ENCODE peak calls at places on chromosome 2, in nine cellular contexts. G is ovary, O is endothelial cell, N is spleen, D is left ventricle myocardium inferior, E is A549, M is dorsolateral prefrontal cortex, A is heart left ventricle, C is osteocyte. U is an unnamed sample.

GRCh38 chr2:990970-991369 is 40.3 kb downstream of the SNTG2 start:
- DNase-seq in G (no peak), A (no peak), N (no peak), C (no peak), M (no peak), O (no peak), E (no peak), D (no peak), U (no peak)

GRCh38 chr2:9914384-9915065 is 37.0 kb upstream of the GRHL1 start:
- DNase-seq in M (peak), E (peak), G (no peak), A (no peak), C (no peak), D (no peak), O (no peak), N (no peak), U (no peak)

GRCh38 chr2:164458801-164459200 is 162.5 kb downstream of the GRB14 start:
- DNase-seq in G (no peak), N (no peak), M (no peak), D (no peak), C (no peak), A (no peak), E (no peak), O (no peak), U (no peak)

GRCh38 chr2:36352711-36353110 is 2.9 kb upstream of the CRIM1 start:
- DNase-seq in E (no peak), C (no peak), A (no peak), G (no peak), M (no peak), D (no peak), N (no peak), O (no peak), U (no peak)

GRCh38 chr2:43078301-43078700 is 148.1 kb downstream of the ZFP36L2 start:
- DNase-seq in M (no peak), O (no peak), A (no peak), G (no peak), N (no peak), D (no peak), E (no peak), C (no peak), U (no peak)

GRCh38 chr2:146913476-146913875 is 931.4 kb upstream of the ACVR2A start:
- DNase-seq in N (no peak), G (no peak), O (no peak), A (no peak), M (no peak), D (no peak), C (no peak), E (no peak), U (no peak)

GRCh38 chr2:150376627-150377335 is 110.7 kb downstream of the RND3 start:
- DNase-seq in G (no peak), C (no peak), M (no peak), N (no peak), D (no peak), E (no peak), O (no peak), A (no peak), U (no peak)

GRCh38 chr2:68686178-68686577 is 42.8 kb downstream of the PROKR1 start:
- DNase-seq in E (no peak), M (no peak), D (no peak), A (no peak), C (no peak), O (no peak), G (no peak), N (no peak), U (no peak)

GRCh38 chr2:191927319-191927867 is 80.5 kb upstream of the CAVIN2 start:
- DNase-seq in E (peak), D (no peak), C (no peak), N (no peak), G (peak), A (peak), O (no peak), M (no peak), U (no peak)

GRCh38 chr2:25586726-25587144 is 86.6 kb downstream of the DTNB start:
- DNase-seq in E (no peak), A (no peak), O (no peak), C (no peak), N (no peak), D (no peak), M (peak), G (no peak), U (no peak)

GRCh38 chr2:120791961-120792295 is 56.3 kb downstream of the GLI2 start:
- DNase-seq in D (no peak), G (no peak), O (no peak), C (no peak), N (no peak), E (no peak), M (no peak), A (no peak), U (no peak)

GRCh38 chr2:240759454-240759853 is 60.6 kb downstream of the KIF1A start:
- DNase-seq in D (no peak), N (no peak), A (no peak), M (no peak), G (no peak), O (no peak), E (no peak), C (no peak), U (no peak)

GRCh38 chr2:62304429-62305417 is 108.8 kb downstream of the B3GNT2 start:
- DNase-seq in G (peak), M (no peak), A (peak), D (peak), C (no peak), N (peak), E (no peak), O (peak), U (no peak)

GRCh38 chr2:211877061-211877460 is 661.5 kb downstream of the ERBB4 start:
- DNase-seq in A (no peak), N (no peak), C (no peak), O (no peak), G (no peak), M (no peak), D (no peak), E (no peak), U (no peak)

GRCh38 chr2:211881449-211881848 is 657.2 kb downstream of the ERBB4 start:
- DNase-seq in D (no peak), C (no peak), G (no peak), A (no peak), E (no peak), N (no peak), M (no peak), O (no peak), U (no peak)

GRCh38 chr2:211875488-211875887 is 663.1 kb downstream of the ERBB4 start:
- DNase-seq in D (no peak), A (no peak), E (no peak), N (no peak), G (no peak), O (no peak), C (no peak), M (no peak), U (no peak)

DNA sequence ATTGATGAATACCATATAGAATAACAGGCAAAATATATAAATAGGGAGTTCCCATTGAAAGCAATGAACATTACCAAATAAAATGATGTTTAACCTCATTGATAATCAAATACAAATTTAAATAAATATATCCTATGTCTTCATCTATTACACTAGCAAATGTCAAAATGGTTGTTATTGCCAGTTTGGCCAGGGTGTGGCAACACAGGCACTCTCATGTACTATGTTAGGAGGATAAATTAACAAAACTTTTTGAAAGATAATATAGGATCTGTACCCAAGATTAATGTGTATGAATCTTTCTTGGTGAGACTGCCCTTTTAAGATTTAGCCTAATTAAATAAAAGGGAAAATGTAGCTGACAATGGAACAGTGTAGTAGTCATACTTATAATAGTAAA is 659.3 kb downstream of the ERBB4 start:
- DNase-seq in D (no peak), A (no peak), N (no peak), M (no peak), O (no peak), G (no peak), E (no peak), C (no peak), U (no peak)
- TF ChIP-seq CTCF in D (peak), A (no peak), N (no peak), M (peak), O (no peak), G (no peak), E (no peak), C (peak), U (peak)

DNA sequence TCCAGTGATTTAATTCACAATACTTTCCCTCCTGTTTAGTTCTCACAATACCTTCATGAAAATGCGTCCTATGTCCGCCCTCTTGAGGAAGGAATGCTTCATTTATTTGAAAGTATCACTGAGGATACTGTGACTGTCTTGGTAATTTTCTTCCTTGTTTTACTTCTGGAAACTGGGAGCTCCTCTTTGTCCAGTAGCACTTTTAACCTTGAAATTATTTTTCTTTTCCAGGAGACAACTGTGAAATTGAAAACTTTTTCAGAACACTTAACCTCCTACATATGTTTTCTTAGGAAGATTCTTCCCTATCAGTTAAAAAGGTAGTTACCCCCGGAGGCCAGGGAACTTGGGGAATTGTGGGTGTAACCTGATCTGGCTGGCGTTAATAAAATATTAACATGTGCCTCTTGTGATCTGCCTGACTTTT is 58.9 kb upstream of the STON1 start:
- DNase-seq in C (no peak), M (no peak), N (no peak), E (peak), D (no peak), G (no peak), A (no peak), O (peak), U (no peak)
- TF ChIP-seq CTCF in C (peak), M (peak), N (no peak), E (peak), D (peak), G (peak), A (peak), O (peak), U (peak)

GRCh38 chr2:136871424-136871823 is 106.1 kb downstream of the THSD7B start:
- DNase-seq in A (no peak), C (no peak), O (no peak), E (no peak), G (no peak), M (no peak), N (no peak), D (no peak), U (no peak)

DNA sequence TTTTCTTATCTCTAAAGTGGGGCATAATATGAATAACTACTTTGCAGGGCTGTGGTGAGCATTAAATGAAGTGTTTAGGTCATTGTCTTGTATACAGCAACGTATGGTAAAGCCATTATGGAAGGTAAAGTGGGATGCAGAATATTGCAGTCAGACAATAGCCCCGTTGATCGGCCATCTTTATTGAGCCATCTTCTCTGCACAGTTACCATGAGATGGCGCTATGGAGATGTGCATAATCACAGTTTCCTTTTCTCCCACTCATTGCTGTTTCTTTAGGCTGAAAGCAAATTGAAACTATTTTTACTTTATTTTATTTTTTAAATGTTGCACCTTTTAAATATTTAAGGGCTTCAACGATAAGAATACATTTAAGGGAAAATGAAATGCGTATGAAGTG is 108.9 kb downstream of the THSD7B start:
- DNase-seq in C (no peak), E (no peak), A (no peak), O (peak), D (no peak), G (no peak), N (no peak), M (no peak), U (no peak)
- TF ChIP-seq CTCF in C (peak), E (no peak), A (no peak), O (peak), D (peak), G (no peak), N (no peak), M (peak), U (peak)

DNA sequence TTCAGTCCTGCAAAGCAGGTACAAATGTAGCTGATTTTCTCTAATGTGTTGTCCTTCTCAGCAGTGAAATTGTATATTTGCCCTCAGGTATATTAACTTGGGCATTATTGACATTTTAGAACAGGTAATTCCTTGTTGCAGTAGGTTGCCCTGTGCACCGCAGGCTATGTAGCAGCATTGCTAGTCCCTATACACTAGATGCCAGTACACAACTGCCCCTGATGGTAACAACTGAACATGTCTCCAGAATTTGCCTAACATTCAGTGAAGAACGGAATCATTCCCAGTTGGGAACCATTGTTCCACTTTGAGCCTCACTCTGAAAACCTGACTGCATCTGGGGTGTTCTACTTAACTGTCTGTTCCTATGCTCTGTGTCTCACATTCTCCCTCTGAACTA is 23.1 kb upstream of the TFPI start:
- DNase-seq in C (no peak), E (no peak), N (no peak), M (no peak), A (no peak), O (peak), D (no peak), G (no peak), U (no peak)
- TF ChIP-seq CTCF in C (no peak), E (peak), N (no peak), M (no peak), A (no peak), O (no peak), D (no peak), G (no peak), U (peak)

GRCh38 chr2:31434911-31435310 is 20.4 kb upstream of the XDH start:
- DNase-seq in N (no peak), G (no peak), M (no peak), C (no peak), D (no peak), O (no peak), E (peak), A (no peak), U (no peak)
- TF ChIP-seq CTCF in N (no peak), G (no peak), M (no peak), C (no peak), D (peak), O (no peak), E (peak), A (no peak), U (peak)

DNA sequence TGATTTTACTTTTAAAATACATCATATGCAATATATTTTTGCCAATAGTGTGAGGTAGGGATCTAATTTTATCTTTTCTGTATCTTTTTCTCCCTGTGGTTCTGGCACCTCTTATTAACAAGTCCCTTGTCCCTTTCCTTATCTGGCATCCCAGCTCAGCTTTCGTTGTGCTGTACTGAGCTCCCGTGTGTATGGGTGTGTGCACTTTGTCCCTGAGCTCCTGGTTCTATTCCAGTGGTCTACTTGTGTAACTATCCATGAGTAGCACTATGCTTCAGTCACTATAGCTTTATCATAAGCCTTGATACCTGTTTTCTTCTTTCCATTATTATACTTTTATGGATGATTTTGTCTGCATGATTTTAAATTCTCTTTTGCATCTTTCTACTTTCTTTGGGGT is 401.4 kb upstream of the POU3F3 start:
- DNase-seq in M (no peak), O (no peak), C (no peak), D (no peak), A (no peak), N (no peak), G (no peak), E (no peak), U (no peak)
- TF ChIP-seq CTCF in M (no peak), O (no peak), C (no peak), D (no peak), A (no peak), N (no peak), G (no peak), E (no peak), U (no peak)

GRCh38 chr2:28252308-28252707 is 140.3 kb upstream of the FOSL2 start:
- DNase-seq in A (no peak), D (no peak), O (no peak), G (no peak), M (no peak), E (no peak), C (no peak), N (no peak), U (no peak)

GRCh38 chr2:28247326-28247725 is 145.3 kb upstream of the FOSL2 start:
- DNase-seq in G (no peak), A (no peak), M (no peak), C (no peak), N (no peak), D (no peak), O (no peak), E (no peak), U (no peak)

GRCh38 chr2:28251337-28251736 is 141.3 kb upstream of the FOSL2 start:
- DNase-seq in C (no peak), O (no peak), G (no peak), D (no peak), M (no peak), N (no peak), A (no peak), E (no peak), U (no peak)

GRCh38 chr2:28247747-28248146 is 144.9 kb upstream of the FOSL2 start:
- DNase-seq in M (no peak), O (no peak), N (no peak), D (no peak), A (no peak), C (no peak), G (no peak), E (no peak), U (no peak)

GRCh38 chr2:28250006-28250405 is 142.7 kb upstream of the FOSL2 start:
- DNase-seq in M (no peak), N (no peak), G (no peak), C (peak), E (peak), O (no peak), D (no peak), A (no peak), U (no peak)
- TF ChIP-seq CTCF in M (no peak), N (no peak), G (no peak), C (no peak), E (no peak), O (no peak), D (no peak), A (no peak), U (no peak)

DNA sequence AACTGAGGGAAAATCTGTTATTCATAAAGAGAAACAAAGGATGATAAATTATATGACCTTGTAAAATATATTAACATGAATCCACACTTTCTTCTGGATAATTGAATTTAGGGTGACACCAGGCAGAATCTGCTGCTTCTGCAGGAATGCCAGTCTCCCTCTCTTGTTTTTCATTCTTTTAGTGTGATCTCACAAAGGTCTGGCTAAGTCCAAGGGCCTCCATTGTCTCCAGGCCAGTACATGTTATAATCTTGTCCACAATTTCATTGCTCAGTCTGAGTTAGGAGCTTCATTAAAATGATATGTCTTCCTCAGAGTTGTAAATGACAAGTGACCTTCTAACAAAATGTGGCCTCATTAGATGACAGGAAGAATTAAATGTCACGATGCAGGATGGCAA is 110.2 kb downstream of the APOB start:
- DNase-seq in G (no peak), C (no peak), D (no peak), A (no peak), N (no peak), O (no peak), E (no peak), M (no peak), U (no peak)
- TF ChIP-seq CTCF in G (no peak), C (no peak), D (no peak), A (no peak), N (no peak), O (no peak), E (no peak), M (no peak), U (no peak)

GRCh38 chr2:74261204-74261864 is 62.9 kb downstream of the MTHFD2 start:
- DNase-seq in G (no peak), C (no peak), M (peak), D (peak), O (peak), E (peak), N (no peak), A (peak), U (peak)
- TF ChIP-seq CTCF in G (no peak), C (peak), M (peak), D (peak), O (peak), E (peak), N (no peak), A (peak), U (peak)

DNA sequence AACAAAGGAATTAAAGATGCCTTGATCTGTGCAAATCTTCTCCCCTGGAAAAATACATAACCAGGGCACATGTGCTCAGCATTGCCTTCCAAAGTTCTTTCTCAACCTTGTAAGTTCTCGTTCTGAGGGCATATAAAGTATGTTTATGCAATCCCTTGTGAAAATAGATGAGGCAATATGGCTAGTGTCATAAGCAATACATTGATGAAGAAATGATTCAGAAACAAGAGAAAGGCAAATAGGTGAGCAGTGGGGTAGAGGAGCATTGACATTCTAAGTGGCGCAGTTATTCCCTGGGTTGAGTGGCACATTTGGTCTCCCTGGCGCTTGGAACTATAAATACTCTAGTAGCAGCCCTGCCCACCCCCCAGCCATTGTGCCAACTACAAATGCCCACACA is 57.4 kb upstream of the PGAP1 start:
- DNase-seq in O (no peak), E (no peak), A (no peak), G (no peak), N (no peak), C (no peak), M (no peak), D (no peak), U (no peak)
- TF ChIP-seq CTCF in O (no peak), E (no peak), A (no peak), G (no peak), N (no peak), C (no peak), M (no peak), D (no peak), U (no peak)